ENCODE peak calls at places on chromosome 13, in six cellular contexts. K, M, W, D, X and V are unnamed samples.

GRCh38 chr13:109479534-109479933 is 306.8 kb downstream of the IRS2 start:
- DNase-seq in K (no peak), M (no peak), W (no peak), D (no peak), X (no peak), V (no peak)

GRCh38 chr13:97091202-97091601 is 96.9 kb upstream of the OXGR1 start:
- DNase-seq in K (no peak), M (no peak), W (no peak), D (no peak), X (no peak), V (no peak)

GRCh38 chr13:39106216-39106995 is 68.2 kb downstream of the NHLRC3 start:
- DNase-seq in K (no peak), M (no peak), W (no peak), D (peak), X (no peak), V (no peak)

GRCh38 chr13:66962953-66963352 is 267.2 kb downstream of the PCDH9 start:
- DNase-seq in K (no peak), M (no peak), W (no peak), D (no peak), X (no peak), V (no peak)

GRCh38 chr13:79775830-79776229 is 294.9 kb downstream of the NDFIP2 start:
- DNase-seq in K (no peak), M (no peak), W (peak), D (peak), X (no peak), V (peak)

GRCh38 chr13:44561352-44561751 is 14.8 kb downstream of the TSC22D1 start:
- DNase-seq in K (no peak), M (no peak), W (no peak), D (no peak), X (no peak), V (no peak)

GRCh38 chr13:64278493-64278892 is 2862.8 kb upstream of the PCDH20 start:
- DNase-seq in K (no peak), M (no peak), W (peak), D (no peak), X (no peak), V (no peak)

GRCh38 chr13:76094645-76095044 is 458.5 kb downstream of the LMO7 start:
- DNase-seq in K (no peak), M (no peak), W (no peak), D (no peak), X (no peak), V (no peak)

GRCh38 chr13:107296804-107297203 is 728.9 kb upstream of the ARGLU1 start:
- DNase-seq in K (no peak), M (no peak), W (peak), D (no peak), X (no peak), V (no peak)

GRCh38 chr13:100075700-100076587 is 12.9 kb upstream of the PCCA start:
- DNase-seq in K (no peak), M (no peak), W (no peak), D (no peak), X (no peak), V (no peak)

GRCh38 chr13:83940742-83941141 is 58.5 kb upstream of the SLITRK1 start:
- DNase-seq in K (no peak), M (no peak), W (peak), D (no peak), X (no peak), V (no peak)

GRCh38 chr13:47545630-47546029 is 455.4 kb downstream of the SUCLA2 start:
- DNase-seq in K (no peak), M (no peak), W (no peak), D (no peak), X (no peak), V (no peak)

GRCh38 chr13:30113983-30114491 is 193.3 kb downstream of the KATNAL1 start:
- DNase-seq in K (no peak), M (no peak), W (no peak), D (peak), X (no peak), V (peak)

GRCh38 chr13:112573710-112574109 is 14.2 kb downstream of the TUBGCP3 start:
- DNase-seq in K (no peak), M (no peak), W (no peak), D (no peak), X (no peak), V (no peak)

GRCh38 chr13:24063281-24063851 is 97.2 kb upstream of the SPATA13 start:
- DNase-seq in K (no peak), M (no peak), W (no peak), D (no peak), X (peak), V (no peak)

GRCh38 chr13:43273362-43273761 is 250.0 kb downstream of the DNAJC15 start:
- DNase-seq in K (no peak), M (no peak), W (no peak), D (no peak), X (no peak), V (no peak)

GRCh38 chr13:33227927-33228644 is 57.5 kb downstream of the STARD13 start:
- DNase-seq in K (no peak), M (no peak), W (no peak), D (no peak), X (no peak), V (no peak)

GRCh38 chr13:79673993-79674377 is 193.0 kb downstream of the NDFIP2 start:
- DNase-seq in K (no peak), M (no peak), W (no peak), D (no peak), X (no peak), V (no peak)

GRCh38 chr13:45540195-45540594 is 75.3 kb downstream of the ERICH6B start:
- DNase-seq in K (no peak), M (no peak), W (no peak), D (no peak), X (no peak), V (no peak)

DNA sequence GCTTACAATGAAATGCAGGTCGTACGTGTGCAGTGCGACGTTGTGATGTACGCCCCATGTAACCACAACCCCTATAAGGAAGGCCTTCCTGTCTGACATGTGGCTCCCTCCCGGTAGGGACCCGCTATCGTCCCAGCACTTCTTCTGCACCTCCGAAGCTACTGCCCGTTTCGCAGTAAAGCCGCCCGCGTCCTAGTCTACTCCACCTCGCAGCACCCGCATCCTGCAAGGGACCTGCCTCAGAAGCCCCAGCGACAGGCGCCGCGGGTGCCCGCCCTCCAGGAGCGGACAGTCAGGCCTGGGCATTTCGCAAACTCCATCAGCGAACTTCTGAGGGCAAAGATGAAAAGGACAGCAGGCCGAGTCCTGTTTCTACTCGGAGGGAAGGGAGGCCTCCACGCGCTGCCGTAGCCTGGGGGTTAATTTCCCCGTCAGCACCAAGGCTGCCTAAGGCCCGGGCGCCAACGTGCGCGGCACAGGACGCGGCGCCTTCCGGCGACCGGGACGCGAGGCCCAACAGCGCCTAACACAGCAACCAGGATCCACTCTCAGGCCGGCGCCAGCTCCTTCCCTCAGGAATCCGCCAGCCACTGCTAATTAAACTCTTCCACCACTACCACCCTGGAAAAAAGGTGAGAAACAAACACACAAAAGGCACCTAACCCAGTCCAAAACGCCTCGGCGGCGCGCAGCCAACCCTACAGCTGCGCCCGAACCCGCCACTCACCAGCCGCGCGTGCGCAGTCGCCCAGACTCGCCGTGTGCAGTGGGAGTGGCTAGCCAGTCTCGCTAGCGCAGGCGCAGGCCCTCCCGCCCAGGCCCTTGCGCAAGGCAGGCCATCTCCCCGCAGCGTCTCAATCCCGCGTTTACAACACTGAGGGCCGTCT is at the start of gene EEF1AKMT1:
- DNase-seq in K (peak), M (peak), W (peak), D (peak), X (peak), V (peak)
- TF ChIP-seq CTCF in K (no peak), M (no peak), W (no peak), D (no peak), X (no peak), V (no peak)

GRCh38 chr13:48826039-48826438 is 149.7 kb upstream of the FNDC3A start:
- DNase-seq in K (no peak), M (no peak), W (no peak), D (no peak), X (no peak), V (no peak)
- TF ChIP-seq CTCF in K (no peak), M (no peak), W (no peak), D (no peak), X (no peak), V (no peak)

GRCh38 chr13:102402292-102402691 is 444 bp upstream of the FGF14 start:
- DNase-seq in K (no peak), M (no peak), W (peak), D (no peak), X (peak), V (no peak)
- TF ChIP-seq CTCF in K (no peak), M (no peak), W (peak), D (no peak), X (no peak), V (no peak)

DNA sequence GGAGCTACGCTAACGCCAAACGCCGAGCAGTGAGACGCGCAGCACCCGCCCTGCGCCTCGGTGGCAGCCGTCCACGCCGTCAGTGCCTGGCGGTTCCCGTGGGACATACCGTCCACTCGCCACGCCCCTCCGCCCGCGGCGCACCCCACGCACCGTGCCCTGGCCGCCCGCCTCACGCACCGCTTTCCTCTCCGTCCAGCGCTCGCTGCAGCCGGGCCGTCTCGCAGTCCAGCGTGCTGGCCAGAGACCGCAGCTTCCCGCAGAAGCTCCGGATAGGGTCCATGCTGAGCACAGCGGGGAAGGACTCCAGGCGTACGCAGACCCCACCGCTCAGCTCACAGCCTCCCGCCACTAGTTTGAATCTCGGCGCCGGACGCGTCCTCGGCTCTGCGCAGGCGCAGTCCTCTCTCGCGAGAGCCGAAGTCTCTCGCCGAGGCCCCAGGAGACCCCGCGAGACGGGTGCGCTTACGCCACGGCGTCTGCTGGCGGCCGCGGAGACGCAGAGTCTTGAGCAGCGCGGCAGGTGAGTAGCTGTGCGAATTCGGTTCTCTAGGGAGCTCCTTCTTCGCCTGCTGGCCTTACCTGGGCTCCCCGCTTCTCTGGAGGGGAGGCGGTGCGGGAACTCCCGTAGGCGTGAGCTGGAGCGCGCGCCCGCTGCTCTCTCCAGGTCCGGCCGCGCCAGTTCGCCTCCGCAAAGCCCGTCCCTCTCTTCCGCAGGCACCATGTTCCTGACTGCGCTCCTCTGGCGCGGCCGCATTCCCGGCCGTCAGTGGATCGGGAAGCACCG is at the start of the genes MRPL57 and SKA3:
- DNase-seq in K (peak), M (peak), W (peak), D (peak), X (peak), V (peak)
- TF ChIP-seq CTCF in K (no peak), M (no peak), W (no peak), D (no peak), X (no peak), V (no peak)

DNA sequence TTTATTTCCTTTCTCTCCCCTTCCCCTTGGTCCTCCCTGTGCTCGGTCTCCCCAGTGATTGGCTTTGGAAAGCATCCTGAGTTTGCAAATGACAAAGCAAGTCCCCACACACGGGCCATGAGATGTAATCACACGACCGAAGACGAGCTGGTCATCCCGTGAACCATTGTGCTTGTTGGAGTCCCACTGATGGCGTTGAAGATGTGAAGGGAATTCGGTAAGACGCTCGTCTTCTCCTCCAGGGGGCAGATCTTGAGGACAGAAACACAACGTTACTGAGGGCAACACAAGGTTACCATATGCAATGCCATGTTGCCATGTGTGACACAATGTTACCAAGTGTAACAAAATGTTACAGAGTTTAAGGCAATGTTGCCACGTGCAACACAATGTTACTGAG is 42.0 kb upstream of the SLC15A1 start:
- DNase-seq in K (no peak), M (no peak), W (no peak), D (no peak), X (no peak), V (no peak)
- TF ChIP-seq CTCF in K (no peak), M (no peak), W (peak), D (no peak), X (no peak), V (no peak)

GRCh38 chr13:41428155-41428554 is 29.2 kb upstream of the RGCC start:
- DNase-seq in K (peak), M (no peak), W (no peak), D (no peak), X (no peak), V (no peak)
- TF ChIP-seq CTCF in K (peak), M (peak), W (peak), D (no peak), X (no peak), V (no peak)

DNA sequence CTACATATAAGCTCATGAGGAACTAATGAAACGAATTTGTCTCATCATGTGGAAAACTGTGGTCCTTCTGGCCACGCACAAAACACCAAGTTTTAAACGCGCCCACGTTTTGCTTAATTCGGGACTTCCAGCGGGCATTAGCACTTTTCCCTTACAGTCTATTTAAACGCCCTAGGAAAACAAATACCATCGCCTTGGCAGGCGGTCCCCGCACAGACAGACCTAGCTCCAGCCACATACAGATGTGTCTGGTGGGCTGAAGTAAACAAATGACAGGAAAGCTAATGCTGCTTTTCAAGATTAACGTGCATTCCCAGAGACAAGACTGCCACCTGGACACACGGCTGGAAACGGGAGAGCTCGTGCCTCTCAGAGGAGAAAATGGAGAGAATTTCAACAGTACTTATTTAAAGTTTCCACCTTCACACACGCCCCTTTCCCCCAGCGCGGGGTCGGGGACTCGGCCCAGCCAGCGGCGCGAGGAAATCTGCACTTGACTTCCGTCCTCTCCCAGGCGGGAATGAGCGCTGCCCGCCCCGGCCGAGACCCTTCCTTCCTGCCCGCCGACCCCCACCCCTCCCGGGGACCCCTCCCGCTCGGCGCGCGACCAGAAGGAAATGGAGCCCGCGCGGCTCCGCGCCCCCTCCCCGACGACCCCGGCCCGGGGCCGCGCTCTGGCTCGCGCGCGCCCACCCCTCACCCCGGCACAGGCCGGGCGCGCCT is 929 bp downstream of the USP12 start:
- DNase-seq in K (peak), M (no peak), W (no peak), D (peak), X (no peak), V (no peak)
- TF ChIP-seq CTCF in K (no peak), M (no peak), W (no peak), D (no peak), X (no peak), V (no peak)

DNA sequence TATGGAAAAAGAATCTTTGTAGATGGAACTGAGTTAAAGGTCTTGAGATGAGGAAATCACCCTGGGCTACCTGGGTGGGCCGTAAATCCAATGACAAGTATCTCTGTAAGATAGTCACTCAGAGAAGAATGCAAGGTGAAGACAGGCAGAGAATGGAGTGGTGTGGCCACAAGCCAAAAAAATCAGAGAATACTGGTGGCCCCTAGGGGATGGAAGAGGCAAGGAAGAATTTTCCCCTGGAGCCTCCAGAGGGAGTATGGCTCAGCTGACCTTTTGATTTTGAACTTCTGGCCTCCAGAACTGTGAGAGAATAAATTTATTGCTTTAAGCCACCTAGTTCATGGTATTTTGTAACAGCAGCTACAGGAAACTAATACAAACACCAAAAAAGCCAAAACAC is 32.7 kb upstream of the CSNK1A1L start:
- DNase-seq in K (no peak), M (no peak), W (peak), D (no peak), X (no peak), V (no peak)
- TF ChIP-seq CTCF in K (no peak), M (no peak), W (peak), D (no peak), X (no peak), V (no peak)

GRCh38 chr13:36512771-36513170 is 80.5 kb downstream of the CCNA1 start:
- DNase-seq in K (no peak), M (no peak), W (no peak), D (no peak), X (no peak), V (no peak)

GRCh38 chr13:36509369-36509768 is 77.1 kb downstream of the CCNA1 start:
- DNase-seq in K (no peak), M (no peak), W (no peak), D (no peak), X (no peak), V (no peak)
- TF ChIP-seq CTCF in K (no peak), M (no peak), W (no peak), D (no peak), X (no peak), V (no peak)